ENCODE peak calls at places on chromosomes 7 and 10, in five cellular contexts. L is tibial nerve, A is fibroblast of lung, M is stomach, O is astrocyte of the spinal cord. W is an unnamed sample.
A peak's percentile ranks its signal among the peaks of the same experiment; 100 is the strongest.

GRCh38 chr10:33008499-33009243 is 50.6 kb upstream of the ITGB1 start:
- DNase-seq in A (peak; percentile 92), M (peak; percentile 65), O (peak; percentile 89), L (peak; percentile 44), W (peak; percentile 92)

GRCh38 chr7:108284349-108285017 is 154.3 kb upstream of the LAMB4 start:
- DNase-seq in O (no peak), A (no peak), L (no peak), M (no peak), W (no peak)

GRCh38 chr10:123633106-123633505 is 33.0 kb upstream of the GPR26 start:
- DNase-seq in M (no peak), L (no peak), A (no peak), O (no peak), W (peak; percentile 52)

GRCh38 chr7:27104244-27105149 is 2.0 kb upstream of the HOXA2 start:
- DNase-seq in M (no peak), O (peak; percentile 73), L (no peak), A (peak; percentile 88), W (no peak)

GRCh38 chr10:95346715-95347401 is 56.1 kb upstream of the PDLIM1 start:
- DNase-seq in A (no peak), O (no peak), L (no peak), M (no peak), W (peak; percentile 9)

GRCh38 chr10:97713351-97713827 is at the start of gene MARVELD1:
- DNase-seq in A (peak; percentile 87), M (no peak), L (peak; percentile 69), O (peak; percentile 84), W (peak; percentile 84)

GRCh38 chr10:86644412-86645110 is 9.8 kb upstream of the OPN4 start:
- DNase-seq in A (peak; percentile 31), M (no peak), O (peak; percentile 59), L (no peak), W (peak; percentile 68)

GRCh38 chr10:52353960-52354394 is 39.9 kb downstream of the DKK1 start:
- DNase-seq in O (no peak), M (no peak), L (no peak), A (peak; percentile 76), W (peak; percentile 90)

GRCh38 chr10:60410970-60411369 is 21.3 kb upstream of the ANK3 start:
- DNase-seq in A (no peak), O (no peak), M (no peak), L (no peak), W (no peak)

GRCh38 chr10:102596506-102596971 is 47.7 kb upstream of the TRIM8 start:
- DNase-seq in A (peak; percentile 54), L (no peak), M (peak; percentile 67), O (peak; percentile 51), W (peak; percentile 57)

GRCh38 chr10:125823663-125824251 is 411 bp downstream of the BCCIP start:
- DNase-seq in M (no peak), A (peak; percentile 3), L (no peak), O (no peak), W (no peak)

GRCh38 chr7:132440126-132440525 is 136.1 kb downstream of the PLXNA4 start:
- DNase-seq in L (no peak), A (no peak), M (no peak), O (no peak), W (no peak)

GRCh38 chr7:148807451-148807850 is 76.6 kb downstream of the EZH2 start:
- DNase-seq in M (no peak), O (no peak), L (no peak), A (no peak), W (no peak)

GRCh38 chr7:143434660-143435059 is 8.6 kb upstream of the TAS2R60 start:
- DNase-seq in O (peak; percentile 19), A (peak; percentile 60), L (no peak), M (no peak), W (peak; percentile 85)

GRCh38 chr7:34313289-34313688 is 344.7 kb upstream of the NPSR1 start:
- DNase-seq in A (no peak), O (no peak), L (no peak), M (no peak), W (peak; percentile 40)

GRCh38 chr7:147579148-147579547 is 1011.4 kb upstream of the C7orf33 start:
- DNase-seq in L (no peak), O (no peak), A (no peak), M (no peak), W (no peak)

GRCh38 chr7:49791089-49791741 is 17.8 kb downstream of the VWC2 start:
- DNase-seq in M (no peak), A (no peak), L (no peak), O (no peak), W (no peak)
- TF ChIP-seq CTCF in M (no peak), A (no peak), L (no peak), O (no peak), W (no peak)

GRCh38 chr10:73248259-73248724 is 1.2 kb upstream of the DNAJC9 start:
- DNase-seq in L (no peak), O (no peak), A (no peak), M (no peak), W (no peak)

GRCh38 chr10:73247509-73248258 is 629 bp upstream of the DNAJC9 start:
- DNase-seq in A (no peak), L (no peak), O (no peak), M (no peak), W (no peak)

GRCh38 chr10:73246783-73247508 is at the start of gene DNAJC9:
- DNase-seq in L (peak; percentile 96), A (peak; percentile 92), M (peak; percentile 98), O (peak; percentile 96), W (peak; percentile 90)

GRCh38 chr10:73246322-73246782 is 703 bp downstream of the DNAJC9 start:
- DNase-seq in L (no peak), M (no peak), A (peak; percentile 11), O (peak; percentile 20), W (no peak)

DNA sequence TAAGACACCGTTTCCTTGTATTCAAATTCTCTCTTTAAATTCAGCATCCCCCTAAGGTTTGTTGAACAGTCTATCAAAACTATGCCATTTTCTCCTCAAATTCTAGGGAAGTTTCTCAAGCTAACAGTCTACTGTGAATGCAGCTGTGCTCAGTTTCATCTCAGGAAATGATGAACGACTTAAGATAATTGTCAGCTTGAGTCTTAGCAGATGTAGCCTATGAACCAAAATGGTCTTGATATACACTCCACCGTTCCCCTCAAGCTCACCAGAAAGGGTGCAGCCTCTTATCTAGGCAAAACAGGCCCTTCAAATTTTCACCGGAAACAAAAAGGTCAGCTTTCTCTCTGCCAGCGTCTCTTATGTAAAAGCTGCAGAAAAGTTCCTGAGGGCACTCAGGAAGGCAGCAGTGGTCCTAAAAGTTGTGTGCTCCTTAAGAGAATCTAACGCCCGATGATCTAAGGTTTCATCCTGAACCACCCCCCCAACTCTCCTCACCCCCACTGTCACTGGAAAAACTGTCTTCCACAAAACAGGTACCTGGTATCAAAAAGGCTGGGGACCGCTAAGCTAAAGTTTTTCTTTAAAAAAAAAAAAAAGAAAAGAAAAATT is 2.1 kb downstream of the DNAJC9 start:
- DNase-seq in O (no peak), M (no peak), A (no peak), L (no peak), W (no peak)
- H3K4me3 ChIP-seq in O (peak overlapping the region; percentile 84), M (peak overlapping the region; percentile 91), A (peak overlapping the region; percentile 25), L (no peak overlapping the region), W (peak overlapping the region; percentile 93)

GRCh38 chr10:4083509-4084003 is 298.5 kb upstream of the KLF6 start:
- DNase-seq in A (peak; percentile 58), L (no peak), M (no peak), O (no peak), W (peak; percentile 71)
- TF ChIP-seq CTCF in A (no peak), L (no peak), M (no peak), O (no peak), W (no peak)

DNA sequence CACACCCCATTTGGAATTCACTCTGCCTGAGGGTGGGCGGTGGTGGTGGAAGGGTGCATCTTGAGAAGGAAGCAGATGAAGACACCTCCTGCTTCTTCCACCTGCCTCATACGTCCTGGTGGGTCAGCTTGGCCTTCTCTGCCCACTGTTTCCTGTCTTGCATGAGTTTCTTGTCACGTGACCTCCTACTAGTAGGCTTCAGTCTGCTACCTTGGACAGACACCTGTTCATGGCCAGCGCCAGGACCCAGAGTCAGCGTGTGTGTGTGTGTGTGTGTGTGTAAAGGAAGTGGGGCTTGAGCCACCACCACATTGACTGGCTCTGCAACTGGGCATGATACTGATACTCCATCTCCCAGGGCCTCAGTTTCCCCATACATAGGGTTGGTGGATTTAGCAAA is 17.1 kb upstream of the VPS37D start:
- DNase-seq in A (no peak), L (no peak), M (no peak), O (no peak), W (no peak)
- H3K4me3 ChIP-seq in A (no peak overlapping the region), L (no peak overlapping the region), M (no peak overlapping the region), O (no peak overlapping the region), W (no peak overlapping the region)

GRCh38 chr10:74826142-74827044 is at the start of gene KAT6B:
- DNase-seq in M (peak; percentile 100), A (peak; percentile 100), O (peak; percentile 100), L (peak; percentile 100), W (peak; percentile 100)
- TF ChIP-seq CTCF in M (peak; percentile 8), A (no peak), O (peak; percentile 24), L (peak; percentile 4), W (peak; percentile 3)

DNA sequence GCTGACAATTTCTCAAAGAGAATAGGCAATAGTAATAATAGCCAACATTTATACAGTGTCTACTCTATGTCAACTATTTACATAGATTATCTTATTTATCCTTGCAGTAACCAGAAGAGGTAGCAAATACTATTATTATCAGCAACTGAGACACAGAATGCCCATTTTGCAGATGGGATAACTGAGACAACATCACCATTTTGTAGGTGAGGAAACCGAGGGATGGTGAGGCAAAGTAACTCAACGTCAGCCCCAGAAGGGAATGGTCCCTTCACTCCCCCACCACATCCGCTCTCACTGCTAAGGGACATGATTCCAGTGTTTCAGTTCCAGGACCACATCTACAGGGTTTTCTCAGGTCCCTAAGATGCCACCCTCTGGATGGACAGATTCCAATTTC is 261.2 kb upstream of the NEBL start:
- DNase-seq in O (no peak), M (no peak), L (no peak), A (no peak), W (no peak)
- H3K4me3 ChIP-seq in O (no peak overlapping the region), M (no peak overlapping the region), L (no peak overlapping the region), A (no peak overlapping the region), W (no peak overlapping the region)

GRCh38 chr7:728602-729001 is 1.5 kb upstream of the PRKAR1B start:
- DNase-seq in M (no peak), L (no peak), A (no peak), O (no peak), W (no peak)

GRCh38 chr7:729154-730000 is 2.3 kb upstream of the PRKAR1B start:
- DNase-seq in O (no peak), L (no peak), A (no peak), M (no peak), W (no peak)

GRCh38 chr7:727104-727805 is at the start of gene PRKAR1B:
- DNase-seq in M (no peak), A (no peak), O (no peak), L (no peak), W (no peak)

GRCh38 chr7:726854-727103 is 280 bp downstream of the DNAAF5 start:
- DNase-seq in A (no peak), O (no peak), L (no peak), M (no peak), W (no peak)

GRCh38 chr7:727806-728460 is 852 bp upstream of the PRKAR1B start:
- DNase-seq in M (no peak), A (no peak), O (no peak), L (no peak), W (peak; percentile 13)
- TF ChIP-seq CTCF in M (no peak), A (no peak), O (no peak), L (no peak), W (peak; percentile 7)

W was measured in AG10803.